ENCODE peak calls at places on chromosomes 7 and 10, in five cellular contexts. G, E, B, M and A are unnamed samples. For H3K4me1, the result is how much of the 10 kb centered on the place peaks cover.

GRCh38 chr7:28726563-28726962 is 231.6 kb downstream of the TRIL start:
- DNase-seq in M (peak), B (no peak), G (no peak), E (no peak), A (no peak)

GRCh38 chr7:113120647-113121046 is 2.3 kb upstream of the SMIM30 start:
- DNase-seq in E (no peak), G (no peak), B (no peak), M (no peak), A (no peak)

GRCh38 chr10:5890519-5890878 is 456 bp downstream of the FBH1 start:
- DNase-seq in E (peak), B (no peak), G (no peak), M (peak), A (no peak)

GRCh38 chr7:100213672-100214071 is 6.1 kb upstream of the PVRIG start:
- DNase-seq in E (no peak), M (no peak), G (no peak), B (no peak), A (no peak)

GRCh38 chr7:26646666-26647065 is 217.7 kb downstream of the SKAP2 start:
- DNase-seq in E (no peak), M (no peak), G (no peak), B (no peak), A (no peak)

GRCh38 chr7:123051916-123052315 is 56.4 kb upstream of the TAS2R16 start:
- DNase-seq in M (no peak), E (no peak), B (no peak), G (no peak), A (no peak)

GRCh38 chr10:94983555-94983954 is 45.1 kb downstream of the CYP2C9 start:
- DNase-seq in M (peak), E (no peak), G (no peak), B (no peak), A (no peak)

GRCh38 chr10:27504897-27505457 is 873 bp downstream of the RAB18 start:
- DNase-seq in M (no peak), E (peak), G (no peak), B (no peak), A (no peak)

GRCh38 chr10:59709472-59710125 is at the start of gene SLC16A9:
- DNase-seq in M (peak), E (peak), G (peak), B (no peak), A (peak)

GRCh38 chr10:26939290-26939956 is 78.7 kb upstream of the ABI1 start:
- DNase-seq in M (no peak), E (no peak), G (peak), B (no peak), A (no peak)

GRCh38 chr7:65980478-65981250 is 1.3 kb downstream of the GUSB start:
- DNase-seq in G (peak), E (peak), B (peak), M (no peak), A (peak)

DNA sequence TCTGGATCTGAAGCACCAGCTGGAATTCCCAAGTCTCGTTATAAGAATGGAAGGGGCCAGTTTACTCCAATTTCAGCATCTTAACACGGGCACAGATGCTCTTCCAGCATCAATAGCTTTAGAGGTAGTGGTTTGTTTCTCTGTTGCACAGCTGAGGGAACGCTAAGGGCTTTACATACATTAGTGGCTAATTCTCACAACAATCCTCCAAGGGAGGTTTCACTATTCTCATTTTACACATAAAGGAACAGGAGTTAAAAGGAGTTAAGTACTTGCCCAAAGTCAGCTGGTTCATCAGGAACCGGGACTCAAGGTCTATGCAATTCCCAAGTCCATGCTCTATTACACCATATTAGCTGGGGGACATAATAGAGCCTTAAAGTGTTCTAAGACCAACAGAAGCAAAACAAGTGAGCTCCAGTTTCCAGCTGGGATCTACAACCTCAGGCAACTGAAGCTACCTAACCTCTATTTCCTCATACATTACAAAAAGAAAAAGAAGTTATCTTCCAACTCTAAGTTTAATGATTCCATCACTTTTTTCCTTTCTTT is 9.9 kb downstream of the XPNPEP1 start:
- DNase-seq in M (peak), G (no peak), E (no peak), B (no peak), A (no peak)
- H3K4me1 ChIP-seq in M (under half), G (under half), E (under half), B (under half), A (under half)

GRCh38 chr10:104640339-104641149 is 546 bp upstream of the SORCS3 start:
- DNase-seq in G (no peak), B (no peak), M (peak), E (no peak), A (no peak)
- H3K4me3 ChIP-seq in G (peak), B (peak), M (peak), E (no peak), A (peak)

GRCh38 chr10:71927669-71928592 is 36.3 kb upstream of the CHST3 start:
- DNase-seq in E (peak), G (no peak), B (no peak), M (no peak), A (no peak)
- H3K4me1 ChIP-seq in E (under half), G (under half), B (under half), M (under half), A (under half)

GRCh38 chr7:50336909-50337703 is 32.6 kb downstream of the IKZF1 start:
- DNase-seq in M (no peak), B (no peak), E (no peak), G (no peak), A (no peak)
- H3K4me3 ChIP-seq in M (no peak), B (no peak), E (no peak), G (no peak), A (no peak)

GRCh38 chr7:120021085-120021484 is 251.9 kb upstream of the KCND2 start:
- DNase-seq in E (peak), G (no peak), B (no peak), M (no peak), A (no peak)

GRCh38 chr7:120028636-120029035 is 244.3 kb upstream of the KCND2 start:
- DNase-seq in E (peak), G (no peak), M (no peak), B (no peak), A (no peak)

DNA sequence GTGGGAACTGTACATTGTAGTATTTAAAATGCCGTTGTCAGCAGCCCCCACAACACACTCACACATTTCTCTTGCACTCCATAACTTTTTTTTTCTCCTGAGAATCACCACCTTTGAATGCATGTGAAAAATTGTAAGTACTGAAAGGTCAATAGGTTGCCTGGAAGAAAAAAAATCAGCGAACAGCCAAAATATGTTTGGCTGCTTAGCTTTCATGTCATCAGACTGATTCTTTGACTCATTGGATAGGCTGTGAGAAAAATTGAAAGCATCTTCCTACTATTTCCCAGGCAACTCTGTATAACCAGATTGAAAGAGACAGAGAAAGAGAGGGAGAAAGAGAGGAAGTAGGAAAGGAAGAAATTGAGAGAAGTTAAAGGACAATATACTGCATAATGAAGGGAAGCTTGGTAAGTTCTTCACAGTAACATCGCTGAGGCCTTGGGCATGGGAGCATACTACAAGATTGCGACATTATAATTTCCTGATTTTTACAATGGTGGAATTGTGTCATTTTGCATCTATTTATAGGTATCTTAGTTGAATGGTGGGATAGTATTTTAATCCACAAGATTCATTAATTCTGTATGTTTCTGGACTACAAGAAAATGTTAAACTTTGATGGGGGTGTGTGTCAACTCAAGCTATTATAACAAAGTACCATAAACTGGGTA is 249.3 kb upstream of the KCND2 start:
- DNase-seq in G (no peak), B (no peak), M (no peak), E (peak), A (no peak)
- H3K4me1 ChIP-seq in G (under half), B (under half), M (under half), E (under half), A (under half)